ENCODE peak calls at places on chromosomes 2 and 18, in eight cellular contexts. One of them, this sample, is unnamed.

GRCh38 chr18:30957086-30957485 is 85.5 kb downstream of the DSC3 start:
- DNase-seq in heart left ventricle: no peak
- DNase-seq in A549: no peak
- DNase-seq in HCT116: no peak
- DNase-seq in breast epithelium: no peak
- DNase-seq in thyroid gland: no peak
- DNase-seq in adrenal gland: no peak
- DNase-seq in IMR-90: no peak
- DNase-seq in this sample: no peak

GRCh38 chr2:99404039-99404799 is 67.0 kb downstream of the EIF5B start:
- DNase-seq in heart left ventricle: no peak
- DNase-seq in A549: no peak
- DNase-seq in HCT116: no peak
- DNase-seq in breast epithelium: no peak
- DNase-seq in thyroid gland: no peak
- DNase-seq in adrenal gland: no peak
- DNase-seq in IMR-90: no peak
- DNase-seq in this sample: no peak

GRCh38 chr18:21314721-21315120 is 72.7 kb downstream of the GREB1L start:
- DNase-seq in heart left ventricle: no peak
- DNase-seq in A549: no peak
- DNase-seq in HCT116: peak
- DNase-seq in breast epithelium: no peak
- DNase-seq in thyroid gland: no peak
- DNase-seq in adrenal gland: no peak
- DNase-seq in IMR-90: no peak
- DNase-seq in this sample: no peak

GRCh38 chr2:37005118-37005868 is 39.0 kb upstream of the STRN start:
- DNase-seq in heart left ventricle: no peak
- DNase-seq in A549: peak
- DNase-seq in HCT116: no peak
- DNase-seq in breast epithelium: no peak
- DNase-seq in thyroid gland: no peak
- DNase-seq in adrenal gland: no peak
- DNase-seq in IMR-90: peak
- DNase-seq in this sample: no peak

GRCh38 chr18:12862467-12862866 is 21.6 kb downstream of the PTPN2 start:
- DNase-seq in heart left ventricle: no peak
- DNase-seq in A549: no peak
- DNase-seq in HCT116: no peak
- DNase-seq in breast epithelium: no peak
- DNase-seq in thyroid gland: no peak
- DNase-seq in adrenal gland: no peak
- DNase-seq in IMR-90: no peak
- DNase-seq in this sample: no peak

GRCh38 chr18:13372405-13372995 is 153.9 kb downstream of the LDLRAD4 start:
- DNase-seq in heart left ventricle: no peak
- DNase-seq in A549: no peak
- DNase-seq in HCT116: no peak
- DNase-seq in breast epithelium: no peak
- DNase-seq in thyroid gland: no peak
- DNase-seq in adrenal gland: no peak
- DNase-seq in IMR-90: no peak
- DNase-seq in this sample: no peak

GRCh38 chr2:156933580-156934225 is 323.8 kb upstream of the GALNT5 start:
- DNase-seq in heart left ventricle: no peak
- DNase-seq in A549: no peak
- DNase-seq in HCT116: no peak
- DNase-seq in breast epithelium: no peak
- DNase-seq in thyroid gland: no peak
- DNase-seq in adrenal gland: no peak
- DNase-seq in IMR-90: no peak
- DNase-seq in this sample: no peak

GRCh38 chr2:109337221-109337620 is 208.2 kb downstream of the SH3RF3 start:
- DNase-seq in heart left ventricle: no peak
- DNase-seq in A549: no peak
- DNase-seq in HCT116: no peak
- DNase-seq in breast epithelium: no peak
- DNase-seq in thyroid gland: no peak
- DNase-seq in adrenal gland: no peak
- DNase-seq in IMR-90: no peak
- DNase-seq in this sample: no peak

GRCh38 chr2:145412155-145412554 is 892.2 kb upstream of the ZEB2 start:
- DNase-seq in heart left ventricle: no peak
- DNase-seq in A549: no peak
- DNase-seq in HCT116: no peak
- DNase-seq in breast epithelium: no peak
- DNase-seq in thyroid gland: no peak
- DNase-seq in adrenal gland: no peak
- DNase-seq in IMR-90: no peak
- DNase-seq in this sample: no peak

GRCh38 chr2:172927381-172928357 is 148.0 kb upstream of the MAP3K20 start:
- DNase-seq in heart left ventricle: no peak
- DNase-seq in A549: no peak
- DNase-seq in HCT116: no peak
- DNase-seq in breast epithelium: no peak
- DNase-seq in thyroid gland: peak
- DNase-seq in adrenal gland: peak
- DNase-seq in IMR-90: peak
- DNase-seq in this sample: no peak

GRCh38 chr2:151287513-151288250 is 1.8 kb downstream of the NMI start:
- DNase-seq in heart left ventricle: no peak
- DNase-seq in A549: no peak
- DNase-seq in HCT116: no peak
- DNase-seq in breast epithelium: no peak
- DNase-seq in thyroid gland: no peak
- DNase-seq in adrenal gland: no peak
- DNase-seq in IMR-90: no peak
- DNase-seq in this sample: no peak

GRCh38 chr2:214904176-214904575 is 94.7 kb upstream of the BARD1 start:
- DNase-seq in heart left ventricle: no peak
- DNase-seq in A549: no peak
- DNase-seq in HCT116: no peak
- DNase-seq in breast epithelium: no peak
- DNase-seq in thyroid gland: no peak
- DNase-seq in adrenal gland: no peak
- DNase-seq in IMR-90: no peak
- DNase-seq in this sample: no peak

GRCh38 chr2:101145406-101145805 is 5.8 kb downstream of the TBC1D8 start:
- DNase-seq in heart left ventricle: peak
- DNase-seq in A549: peak
- DNase-seq in HCT116: peak
- DNase-seq in breast epithelium: no peak
- DNase-seq in thyroid gland: no peak
- DNase-seq in adrenal gland: no peak
- DNase-seq in IMR-90: no peak
- DNase-seq in this sample: no peak

GRCh38 chr2:162016080-162016479 is 57.9 kb downstream of the DPP4 start:
- DNase-seq in heart left ventricle: no peak
- DNase-seq in A549: no peak
- DNase-seq in HCT116: no peak
- DNase-seq in breast epithelium: no peak
- DNase-seq in thyroid gland: no peak
- DNase-seq in adrenal gland: no peak
- DNase-seq in IMR-90: no peak
- DNase-seq in this sample: no peak

GRCh38 chr2:159738509-159739390 is 26.4 kb downstream of the MARCHF7 start:
- DNase-seq in heart left ventricle: no peak
- DNase-seq in A549: peak
- DNase-seq in HCT116: no peak
- DNase-seq in breast epithelium: no peak
- DNase-seq in thyroid gland: no peak
- DNase-seq in adrenal gland: no peak
- DNase-seq in IMR-90: no peak
- DNase-seq in this sample: no peak

GRCh38 chr18:26941608-26942007 is 76.1 kb upstream of the AQP4 start:
- DNase-seq in heart left ventricle: no peak
- DNase-seq in A549: no peak
- DNase-seq in HCT116: no peak
- DNase-seq in breast epithelium: no peak
- DNase-seq in thyroid gland: peak
- DNase-seq in adrenal gland: no peak
- DNase-seq in IMR-90: no peak
- DNase-seq in this sample: no peak

GRCh38 chr2:236997086-236997485 is 88.6 kb upstream of the COPS8 start:
- DNase-seq in heart left ventricle: no peak
- DNase-seq in A549: no peak
- DNase-seq in HCT116: no peak
- DNase-seq in breast epithelium: no peak
- DNase-seq in thyroid gland: no peak
- DNase-seq in adrenal gland: no peak
- DNase-seq in IMR-90: no peak
- DNase-seq in this sample: no peak

GRCh38 chr2:51995293-51995692 is 963.4 kb upstream of the NRXN1 start:
- DNase-seq in heart left ventricle: no peak
- DNase-seq in A549: no peak
- DNase-seq in HCT116: no peak
- DNase-seq in breast epithelium: no peak
- DNase-seq in thyroid gland: no peak
- DNase-seq in adrenal gland: no peak
- DNase-seq in IMR-90: peak
- DNase-seq in this sample: no peak

GRCh38 chr2:190205643-190206042 is 114.0 kb downstream of the HIBCH start:
- DNase-seq in heart left ventricle: no peak
- DNase-seq in A549: no peak
- DNase-seq in HCT116: no peak
- DNase-seq in breast epithelium: no peak
- DNase-seq in thyroid gland: no peak
- DNase-seq in adrenal gland: no peak
- DNase-seq in IMR-90: peak
- DNase-seq in this sample: no peak

GRCh38 chr2:213238753-213239591 is 45.3 kb upstream of the SPAG16 start:
- DNase-seq in heart left ventricle: no peak
- DNase-seq in A549: peak
- DNase-seq in HCT116: peak
- DNase-seq in breast epithelium: no peak
- DNase-seq in thyroid gland: peak
- DNase-seq in adrenal gland: no peak
- DNase-seq in IMR-90: peak
- DNase-seq in this sample: no peak

GRCh38 chr18:36188912-36189311 is 1.6 kb downstream of the MOCOS start:
- DNase-seq in heart left ventricle: no peak
- DNase-seq in A549: no peak
- DNase-seq in HCT116: no peak
- DNase-seq in breast epithelium: no peak
- DNase-seq in thyroid gland: no peak
- DNase-seq in adrenal gland: no peak
- DNase-seq in IMR-90: no peak
- DNase-seq in this sample: no peak

GRCh38 chr2:96631804-96632435 is 6.2 kb downstream of the KANSL3 start:
- DNase-seq in heart left ventricle: no peak
- DNase-seq in A549: peak
- DNase-seq in HCT116: no peak
- DNase-seq in breast epithelium: no peak
- DNase-seq in thyroid gland: peak
- DNase-seq in adrenal gland: no peak
- DNase-seq in IMR-90: peak
- DNase-seq in this sample: no peak

GRCh38 chr2:188285049-188285448 is 6.6 kb upstream of the GULP1 start:
- DNase-seq in heart left ventricle: no peak
- DNase-seq in A549: no peak
- DNase-seq in HCT116: no peak
- DNase-seq in breast epithelium: no peak
- DNase-seq in thyroid gland: peak
- DNase-seq in adrenal gland: no peak
- DNase-seq in IMR-90: no peak
- DNase-seq in this sample: no peak

GRCh38 chr2:105337122-105338019 is at the start of gene C2orf49:
- DNase-seq in heart left ventricle: peak
- DNase-seq in A549: peak
- DNase-seq in HCT116: peak
- DNase-seq in breast epithelium: peak
- DNase-seq in thyroid gland: peak
- DNase-seq in adrenal gland: peak
- DNase-seq in IMR-90: peak
- DNase-seq in this sample: peak
- TF ChIP-seq POLR2A in heart left ventricle: no peak
- TF ChIP-seq POLR2A in A549: peak
- TF ChIP-seq POLR2A in HCT116: no peak
- TF ChIP-seq POLR2A in breast epithelium: no peak
- TF ChIP-seq POLR2A in thyroid gland: no peak
- TF ChIP-seq POLR2A in adrenal gland: no peak
- TF ChIP-seq POLR2A in IMR-90: peak
- TF ChIP-seq POLR2A in this sample: no peak

GRCh38 chr2:102240640-102241370 is 54.0 kb downstream of the IL1RL2 start:
- DNase-seq in heart left ventricle: peak
- DNase-seq in A549: peak
- DNase-seq in HCT116: peak
- DNase-seq in breast epithelium: peak
- DNase-seq in thyroid gland: peak
- DNase-seq in adrenal gland: peak
- DNase-seq in IMR-90: peak
- DNase-seq in this sample: peak
- TF ChIP-seq CTCF in heart left ventricle: peak
- TF ChIP-seq CTCF in A549: peak
- TF ChIP-seq CTCF in HCT116: peak
- TF ChIP-seq CTCF in breast epithelium: peak
- TF ChIP-seq CTCF in thyroid gland: peak
- TF ChIP-seq CTCF in adrenal gland: peak
- TF ChIP-seq CTCF in IMR-90: peak
- TF ChIP-seq CTCF in this sample: peak

GRCh38 chr2:73838889-73839539 is 10.3 kb downstream of the STAMBP start:
- DNase-seq in heart left ventricle: no peak
- DNase-seq in A549: no peak
- DNase-seq in HCT116: no peak
- DNase-seq in breast epithelium: no peak
- DNase-seq in thyroid gland: no peak
- DNase-seq in adrenal gland: no peak
- DNase-seq in IMR-90: peak
- DNase-seq in this sample: no peak
- TF ChIP-seq POLR2A in heart left ventricle: no peak
- TF ChIP-seq POLR2A in A549: no peak
- TF ChIP-seq POLR2A in HCT116: no peak
- TF ChIP-seq POLR2A in breast epithelium: no peak
- TF ChIP-seq POLR2A in thyroid gland: no peak
- TF ChIP-seq POLR2A in adrenal gland: no peak
- TF ChIP-seq POLR2A in IMR-90: no peak
- TF ChIP-seq POLR2A in this sample: no peak

DNA sequence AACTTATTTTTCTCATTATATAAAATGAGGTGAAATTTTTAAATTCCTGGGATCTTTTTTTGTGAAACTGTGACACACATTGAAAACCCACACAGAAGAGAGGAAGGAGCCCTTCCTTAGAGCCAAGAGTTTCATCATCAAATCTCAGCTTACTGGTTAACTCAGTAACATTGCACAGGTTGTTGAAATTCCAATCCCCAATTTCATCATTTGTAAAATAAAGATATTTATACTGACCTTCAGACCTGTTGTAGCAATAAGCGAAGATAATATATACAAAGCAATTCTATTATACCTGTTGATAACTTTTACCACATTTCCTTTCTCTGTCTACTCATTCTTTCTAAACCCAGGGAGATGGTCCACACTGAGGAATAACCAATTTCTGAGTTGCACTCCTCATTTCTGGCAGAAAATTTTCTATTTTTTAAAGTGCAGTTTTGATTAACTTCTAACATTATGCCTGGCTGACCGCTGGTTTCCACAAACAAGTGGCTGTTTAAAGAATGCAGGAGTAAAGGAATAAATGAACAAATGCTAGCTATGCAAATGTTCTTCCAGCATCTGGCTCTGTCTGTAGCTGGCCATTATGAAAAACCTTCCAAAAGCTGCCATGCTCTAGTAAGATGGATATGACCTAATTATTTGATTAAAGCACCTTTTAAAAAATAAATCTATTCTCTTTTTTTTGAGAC is 105.7 kb upstream of the LINC00305 start:
- DNase-seq in heart left ventricle: no peak
- DNase-seq in A549: no peak
- DNase-seq in HCT116: no peak
- DNase-seq in breast epithelium: no peak
- DNase-seq in thyroid gland: no peak
- DNase-seq in adrenal gland: no peak
- DNase-seq in IMR-90: no peak
- DNase-seq in this sample: no peak
- TF ChIP-seq CTCF in heart left ventricle: no peak
- TF ChIP-seq CTCF in A549: no peak
- TF ChIP-seq CTCF in HCT116: no peak
- TF ChIP-seq CTCF in breast epithelium: no peak
- TF ChIP-seq CTCF in thyroid gland: no peak
- TF ChIP-seq CTCF in adrenal gland: no peak
- TF ChIP-seq CTCF in IMR-90: no peak
- TF ChIP-seq CTCF in this sample: no peak

This sample was measured in gastrocnemius medialis.